ENCODE peak calls at places on chromosomes 3 and 15, in ten cellular contexts. Y is esophagus muscularis mucosa; Q is BE2C; W is endodermal cell; J is fibroblast of lung; V is psoas muscle; F is CD8-positive, alpha-beta T cell; B is A549; I is MM.1S; N is right cardiac atrium. Z is an unnamed sample. For H3K4me1, the result is how much of the 10 kb centered on the place peaks cover.

GRCh38 chr3:104519968-104520655 is 846.6 kb upstream of the ALCAM start:
- DNase-seq in I (peak), N (no peak), V (no peak), F (no peak), J (peak), W (no peak), B (no peak), Q (no peak), Y (no peak), Z (no peak)

GRCh38 chr3:71890356-71890931 is 105.5 kb upstream of the PROK2 start:
- DNase-seq in Q (no peak), N (no peak), V (no peak), B (no peak), W (no peak), J (no peak), I (no peak), F (no peak), Y (no peak), Z (no peak)

GRCh38 chr3:157263027-157263426 is 103.1 kb upstream of the CCNL1 start:
- DNase-seq in J (peak), Y (no peak), F (no peak), N (no peak), I (no peak), Q (no peak), W (no peak), B (no peak), V (no peak), Z (no peak)

GRCh38 chr3:194633349-194634004 is at the start of gene TMEM44:
- DNase-seq in N (peak), I (peak), Q (peak), V (peak), Y (peak), J (peak), F (peak), B (peak), W (peak), Z (peak)

GRCh38 chr3:11221818-11222217 is 50.4 kb upstream of the ATG7 start:
- DNase-seq in Y (no peak), B (no peak), Q (no peak), I (no peak), J (no peak), N (no peak), V (no peak), F (no peak), W (no peak), Z (no peak)

GRCh38 chr3:16130066-16130465 is 44.4 kb upstream of the GALNT15 start:
- DNase-seq in V (peak), J (peak), Q (no peak), I (no peak), W (no peak), F (no peak), Y (no peak), B (no peak), N (peak), Z (no peak)

GRCh38 chr15:77144028-77144427 is 73.1 kb upstream of the TSPAN3 start:
- DNase-seq in B (no peak), J (peak), V (no peak), I (no peak), N (no peak), W (no peak), Y (no peak), Q (no peak), F (no peak), Z (no peak)

GRCh38 chr3:34239287-34239686 is 440.9 kb downstream of the PDCD6IP start:
- DNase-seq in N (no peak), I (no peak), B (no peak), J (no peak), F (no peak), V (no peak), Q (no peak), Y (no peak), W (no peak), Z (no peak)

GRCh38 chr15:50116477-50116876 is 2.6 kb downstream of the ATP8B4 start:
- DNase-seq in Q (no peak), F (no peak), B (peak), I (peak), Y (no peak), V (no peak), J (no peak), N (no peak), W (peak), Z (no peak)

GRCh38 chr15:83398591-83398990 is 48.5 kb upstream of the SH3GL3 start:
- DNase-seq in F (no peak), I (no peak), B (no peak), Q (no peak), N (no peak), J (peak), Y (no peak), W (no peak), V (no peak), Z (no peak)

GRCh38 chr15:75828429-75828828 is 14.8 kb upstream of the UBE2Q2 start:
- DNase-seq in N (no peak), Y (peak), Q (no peak), I (no peak), W (no peak), F (no peak), J (no peak), B (no peak), V (no peak), Z (no peak)

GRCh38 chr15:40747685-40748631 is 7.1 kb downstream of the RMDN3 start:
- DNase-seq in B (no peak), Y (no peak), W (no peak), V (no peak), I (no peak), N (no peak), Q (no peak), J (no peak), F (no peak), Z (no peak)

GRCh38 chr3:164459526-164460151 is 618.7 kb downstream of the SI start:
- DNase-seq in J (peak), F (no peak), Y (no peak), Q (no peak), W (no peak), N (no peak), V (no peak), B (no peak), I (no peak), Z (no peak)

GRCh38 chr15:39021341-39021740 is 456.7 kb upstream of the RASGRP1 start:
- DNase-seq in V (no peak), N (no peak), J (no peak), Y (no peak), I (no peak), Q (no peak), W (no peak), B (no peak), F (no peak), Z (no peak)

GRCh38 chr3:154428369-154429206 is 1.4 kb downstream of the GPR149 start:
- DNase-seq in Y (no peak), I (no peak), J (no peak), V (no peak), Q (peak), N (peak), B (no peak), W (peak), F (no peak), Z (no peak)

GRCh38 chr3:114879059-114880031 is 267.7 kb downstream of the ZBTB20 start:
- DNase-seq in F (no peak), Q (no peak), J (peak), N (no peak), I (no peak), V (no peak), B (peak), Y (no peak), W (no peak), Z (no peak)

GRCh38 chr3:31288641-31289100 is 244.1 kb upstream of the STT3B start:
- DNase-seq in W (peak), N (no peak), Y (no peak), F (peak), V (no peak), J (peak), B (peak), Q (no peak), I (peak), Z (no peak)

GRCh38 chr15:35141743-35142356 is 56.8 kb upstream of the NANOGP8 start:
- DNase-seq in V (no peak), Q (no peak), J (peak), F (no peak), Y (no peak), I (no peak), B (peak), W (no peak), N (no peak), Z (no peak)

GRCh38 chr15:29681946-29682345 is 140.3 kb downstream of the TJP1 start:
- DNase-seq in Q (no peak), W (no peak), V (no peak), Y (no peak), B (no peak), F (no peak), J (no peak), N (no peak), I (no peak), Z (no peak)

GRCh38 chr15:60797444-60798040 is 318.6 kb upstream of the ICE2 start:
- DNase-seq in V (no peak), N (no peak), F (no peak), W (no peak), B (no peak), J (peak), Q (no peak), Y (no peak), I (no peak), Z (no peak)

GRCh38 chr3:45035441-45036301 is 9.6 kb downstream of the CLEC3B start:
- DNase-seq in N (peak), J (no peak), Y (no peak), I (no peak), W (peak), V (peak), B (no peak), Q (peak), F (no peak), Z (no peak)

GRCh38 chr3:57164217-57164605 is 942 bp downstream of the IL17RD start:
- DNase-seq in J (peak), I (no peak), Q (no peak), Y (no peak), F (no peak), V (peak), B (no peak), N (peak), W (peak), Z (no peak)

GRCh38 chr15:100198442-100198841 is 143.3 kb downstream of the ADAMTS17 start:
- DNase-seq in N (no peak), I (no peak), F (no peak), W (no peak), Q (peak), V (no peak), Y (no peak), B (no peak), J (no peak), Z (no peak)

GRCh38 chr15:48367483-48367882 is 36.3 kb downstream of the DUT start:
- DNase-seq in Y (no peak), V (no peak), F (no peak), B (no peak), N (no peak), Q (no peak), I (no peak), J (no peak), W (no peak), Z (no peak)

GRCh38 chr15:96333194-96334016 is 2.9 kb downstream of the NR2F2 start:
- DNase-seq in N (peak), Q (no peak), W (peak), Y (peak), V (peak), B (no peak), F (no peak), J (peak), I (no peak), Z (no peak)

GRCh38 chr3:19226516-19226915 is 78.2 kb downstream of the KCNH8 start:
- DNase-seq in I (no peak), Q (no peak), B (no peak), V (no peak), N (no peak), W (no peak), F (no peak), J (no peak), Y (no peak), Z (no peak)

GRCh38 chr3:71061581-71061980 is 521.9 kb downstream of the FOXP1 start:
- DNase-seq in I (no peak), Q (no peak), J (peak), B (no peak), V (no peak), W (no peak), N (no peak), F (no peak), Y (no peak), Z (no peak)

DNA sequence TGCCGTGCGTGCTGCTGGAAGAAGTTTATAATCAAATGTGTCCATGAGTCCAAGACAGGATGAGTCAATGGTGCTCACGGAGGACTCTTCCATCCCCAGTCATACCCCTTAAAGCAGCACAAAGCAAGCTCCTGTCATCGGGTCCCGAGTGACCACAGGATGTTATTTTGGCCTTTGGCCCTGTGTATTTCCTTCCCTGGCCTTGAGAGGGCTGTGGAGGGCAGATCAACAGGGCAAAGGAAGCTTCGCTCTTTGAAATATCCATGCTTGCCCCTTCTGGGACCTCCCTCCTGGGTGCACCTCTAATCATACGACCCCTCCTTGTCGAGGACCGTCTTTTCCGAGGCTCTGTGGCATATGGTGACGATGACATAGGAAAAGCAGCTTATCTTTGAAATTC is 93.4 kb downstream of the SLCO3A1 start:
- DNase-seq in I (no peak), Q (no peak), N (no peak), Y (no peak), W (peak), V (no peak), B (no peak), F (no peak), J (no peak), Z (no peak)
- H3K4me1 ChIP-seq in I (under half), Q (under half), N (under half), Y (half or more), W (under half), V (half or more), B (half or more), F (under half), J (under half), Z (under half)

DNA sequence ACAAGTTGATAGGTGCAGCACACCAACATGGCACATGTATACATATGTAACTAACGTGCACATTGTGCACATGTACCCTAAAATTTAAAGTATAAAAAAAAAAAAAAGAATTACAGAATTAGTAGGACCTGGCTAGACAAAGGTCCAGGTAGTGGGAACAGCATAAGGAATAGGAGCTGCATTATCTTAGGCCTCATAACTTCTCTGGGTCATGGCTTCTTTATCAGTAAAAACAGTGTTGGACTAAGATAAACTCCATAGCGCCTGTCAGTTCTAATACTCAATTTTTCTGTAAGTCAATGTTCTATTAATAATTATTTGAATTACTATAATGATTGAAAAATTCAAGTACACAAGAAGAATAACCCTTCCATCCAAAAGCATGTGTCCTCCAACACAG is 98.3 kb downstream of the HERC1 start:
- DNase-seq in J (no peak), B (no peak), W (no peak), Y (no peak), N (no peak), V (no peak), F (no peak), I (no peak), Q (no peak), Z (no peak)
- H3K4me3 ChIP-seq in J (no peak), B (no peak), W (no peak), Y (no peak), N (no peak), V (no peak), F (no peak), I (no peak), Q (no peak), Z (no peak)

DNA sequence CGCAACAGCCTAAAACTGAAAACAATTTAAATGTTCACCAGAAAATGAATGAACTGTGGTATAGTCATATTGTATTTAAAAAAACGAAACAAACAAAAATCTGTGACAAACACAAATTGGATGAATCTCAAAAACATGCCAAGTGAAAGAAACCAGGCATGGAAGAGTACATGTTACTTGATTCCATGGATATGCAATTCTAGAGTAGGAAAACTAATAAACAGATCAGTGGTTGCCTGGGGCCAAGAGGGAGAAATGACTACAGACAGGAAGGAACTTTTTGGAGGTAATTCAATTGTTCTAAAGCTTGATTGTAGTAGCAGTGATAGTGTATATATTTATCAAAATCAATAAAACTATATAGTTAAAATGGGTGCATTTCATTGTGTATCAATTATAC is 16.8 kb downstream of the UBE3A start:
- DNase-seq in N (no peak), B (no peak), F (no peak), Y (no peak), Q (peak), J (no peak), V (no peak), W (no peak), I (no peak), Z (no peak)
- H3K4me1 ChIP-seq in N (under half), B (under half), F (under half), Y (under half), Q (under half), J (under half), V (half or more), W (under half), I (under half), Z (under half)

GRCh38 chr3:140943781-140944547 is 2.3 kb downstream of the SLC25A36 start:
- DNase-seq in Y (no peak), V (no peak), B (no peak), F (no peak), J (no peak), W (no peak), Q (no peak), I (no peak), N (no peak), Z (no peak)
- H3K4me3 ChIP-seq in Y (peak), V (peak), B (no peak), F (peak), J (peak), W (peak), Q (peak), I (peak), N (peak), Z (no peak)

DNA sequence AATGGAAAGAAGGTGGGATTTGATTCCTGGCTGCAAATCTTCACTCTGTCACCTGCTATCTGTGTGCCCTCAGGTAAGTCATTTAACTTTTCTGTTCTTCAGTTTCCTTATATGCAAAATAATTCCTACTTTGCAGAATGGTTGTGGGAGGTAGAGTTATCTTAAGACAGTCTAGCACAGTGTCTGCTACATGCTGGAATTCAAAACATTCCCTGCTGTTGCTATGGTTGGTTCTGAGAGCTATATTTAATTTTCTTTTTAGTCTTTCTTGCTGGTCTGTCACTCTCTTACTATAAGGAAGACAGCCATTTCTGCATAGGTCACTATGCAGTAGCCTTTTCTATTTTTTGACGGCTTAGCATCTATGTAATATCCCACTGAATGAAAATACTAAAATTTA is 4.0 kb upstream of the ADPGK start:
- DNase-seq in B (no peak), N (no peak), Q (no peak), V (no peak), Y (no peak), F (no peak), I (no peak), W (no peak), J (peak), Z (no peak)
- H3K4me1 ChIP-seq in B (under half), N (under half), Q (under half), V (under half), Y (under half), F (under half), I (under half), W (under half), J (under half), Z (under half)

GRCh38 chr15:62163397-62163796 is 1.7 kb downstream of the C2CD4B start:
- DNase-seq in Y (no peak), N (no peak), W (no peak), V (no peak), J (no peak), F (no peak), B (no peak), Q (no peak), I (no peak), Z (no peak)

GRCh38 chr15:62164500-62165028 is 521 bp downstream of the C2CD4B start:
- DNase-seq in N (peak), Y (no peak), V (peak), J (peak), B (peak), F (no peak), W (peak), I (peak), Q (no peak), Z (no peak)

GRCh38 chr15:62165029-62165792 is at the start of gene C2CD4B:
- DNase-seq in W (peak), Y (no peak), F (no peak), N (peak), J (no peak), Q (no peak), B (peak), I (no peak), V (peak), Z (no peak)

GRCh38 chr15:62165793-62166380 is 802 bp upstream of the C2CD4B start:
- DNase-seq in W (no peak), Y (no peak), B (no peak), V (no peak), I (no peak), F (no peak), J (no peak), Q (no peak), N (no peak), Z (no peak)

GRCh38 chr15:62163847-62164499 is 1.1 kb downstream of the C2CD4B start:
- DNase-seq in V (no peak), N (peak), J (no peak), B (peak), I (no peak), Y (no peak), F (no peak), Q (peak), W (peak), Z (no peak)
- H3K4me3 ChIP-seq in V (peak), N (peak), J (no peak), B (peak), I (no peak), Y (peak), F (no peak), Q (peak), W (no peak), Z (no peak)

GRCh38 chr3:172059532-172059931 is 20.2 kb downstream of the FNDC3B start:
- DNase-seq in J (no peak), W (no peak), B (no peak), Q (no peak), I (no peak), Y (no peak), V (no peak), N (no peak), F (no peak), Z (no peak)

GRCh38 chr3:172065534-172065933 is 26.2 kb downstream of the FNDC3B start:
- DNase-seq in I (no peak), N (no peak), F (no peak), J (peak), W (no peak), V (no peak), B (no peak), Q (peak), Y (no peak), Z (no peak)

GRCh38 chr3:172060234-172060633 is 20.9 kb downstream of the FNDC3B start:
- DNase-seq in V (no peak), I (no peak), N (no peak), Y (no peak), B (no peak), W (no peak), F (no peak), J (no peak), Q (no peak), Z (no peak)

GRCh38 chr3:172063456-172064432 is 24.4 kb downstream of the FNDC3B start:
- DNase-seq in F (no peak), I (no peak), N (no peak), V (no peak), Y (no peak), J (no peak), W (no peak), B (no peak), Q (no peak), Z (no peak)

DNA sequence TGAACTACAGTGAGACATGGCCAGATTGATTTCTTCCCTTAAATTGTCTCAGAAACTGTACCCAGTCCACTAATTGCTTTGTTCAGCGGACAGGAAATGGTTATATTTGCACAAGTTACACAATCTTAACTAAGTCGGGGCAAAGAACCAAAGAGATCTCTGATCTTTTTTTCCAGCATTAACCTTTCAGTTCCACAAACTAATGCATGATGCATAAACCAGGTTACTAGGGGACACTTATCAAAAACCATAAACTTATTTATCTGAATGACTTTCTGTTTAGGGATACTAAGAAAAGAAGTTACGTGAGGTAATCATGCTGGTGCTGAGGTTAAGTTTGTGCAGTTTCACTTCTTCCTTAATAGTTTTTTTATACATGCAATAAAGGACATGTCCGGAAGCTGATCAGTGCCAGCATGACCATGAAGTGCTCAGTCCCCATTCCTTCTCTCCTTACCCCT is 22.4 kb downstream of the FNDC3B start:
- DNase-seq in V (no peak), F (no peak), J (peak), N (no peak), Q (no peak), B (peak), W (no peak), Y (no peak), I (peak), Z (no peak)
- H3K4me1 ChIP-seq in V (half or more), F (under half), J (under half), N (under half), Q (under half), B (half or more), W (under half), Y (half or more), I (half or more), Z (under half)

Z was measured in CD8-positive, alpha-beta memory T cell.